ENCODE peak calls at places on chromosomes 16 and 17, in seven cellular contexts. One of them, this sample, is unnamed.

GRCh38 chr17:68248199-68248825 is 469 bp downstream of the AMZ2 start:
- DNase-seq in GM23248: peak
- DNase-seq in effector memory CD8-positive, alpha-beta T cell: no peak
- DNase-seq in H1: no peak
- DNase-seq in fibroblast of mammary gland: peak
- DNase-seq in kidney: no peak
- DNase-seq in neural progenitor cell: no peak
- DNase-seq in this sample: no peak

GRCh38 chr17:73799781-73800627 is 155.8 kb upstream of the SDK2 start:
- DNase-seq in H1: no peak
- DNase-seq in kidney: no peak
- DNase-seq in fibroblast of mammary gland: peak
- DNase-seq in effector memory CD8-positive, alpha-beta T cell: no peak
- DNase-seq in GM23248: no peak
- DNase-seq in neural progenitor cell: no peak
- DNase-seq in this sample: no peak

GRCh38 chr16:81443688-81444447 is 740 bp upstream of the CMIP start:
- DNase-seq in effector memory CD8-positive, alpha-beta T cell: no peak
- DNase-seq in GM23248: no peak
- DNase-seq in H1: peak
- DNase-seq in kidney: peak
- DNase-seq in fibroblast of mammary gland: no peak
- DNase-seq in neural progenitor cell: no peak
- DNase-seq in this sample: peak

GRCh38 chr16:85072947-85073346 is 39.3 kb downstream of the CIBAR2 start:
- DNase-seq in effector memory CD8-positive, alpha-beta T cell: no peak
- DNase-seq in neural progenitor cell: no peak
- DNase-seq in H1: no peak
- DNase-seq in fibroblast of mammary gland: peak
- DNase-seq in kidney: no peak
- DNase-seq in GM23248: peak
- DNase-seq in this sample: no peak

GRCh38 chr17:74037320-74037719 is 166.2 kb upstream of the RPL38 start:
- DNase-seq in fibroblast of mammary gland: peak
- DNase-seq in kidney: no peak
- DNase-seq in H1: no peak
- DNase-seq in effector memory CD8-positive, alpha-beta T cell: no peak
- DNase-seq in GM23248: no peak
- DNase-seq in neural progenitor cell: peak
- DNase-seq in this sample: peak

GRCh38 chr17:44069974-44070454 is 521 bp upstream of the G6PC3 start:
- DNase-seq in neural progenitor cell: no peak
- DNase-seq in effector memory CD8-positive, alpha-beta T cell: no peak
- DNase-seq in GM23248: peak
- DNase-seq in H1: no peak
- DNase-seq in fibroblast of mammary gland: peak
- DNase-seq in kidney: peak
- DNase-seq in this sample: peak

GRCh38 chr17:15271731-15272130 is 6.6 kb upstream of the PMP22 start:
- DNase-seq in effector memory CD8-positive, alpha-beta T cell: no peak
- DNase-seq in neural progenitor cell: no peak
- DNase-seq in H1: no peak
- DNase-seq in fibroblast of mammary gland: peak
- DNase-seq in kidney: no peak
- DNase-seq in GM23248: peak
- DNase-seq in this sample: no peak

GRCh38 chr17:10875984-10876555 is 38.2 kb upstream of the PIRT start:
- DNase-seq in effector memory CD8-positive, alpha-beta T cell: no peak
- DNase-seq in kidney: peak
- DNase-seq in GM23248: peak
- DNase-seq in fibroblast of mammary gland: peak
- DNase-seq in H1: peak
- DNase-seq in neural progenitor cell: peak
- DNase-seq in this sample: peak

GRCh38 chr16:88991813-88992350 is 14.9 kb upstream of the CBFA2T3 start:
- DNase-seq in GM23248: peak
- DNase-seq in fibroblast of mammary gland: no peak
- DNase-seq in H1: no peak
- DNase-seq in effector memory CD8-positive, alpha-beta T cell: no peak
- DNase-seq in neural progenitor cell: no peak
- DNase-seq in kidney: no peak
- DNase-seq in this sample: no peak

GRCh38 chr17:11241611-11242226 is 706 bp downstream of the SHISA6 start:
- DNase-seq in fibroblast of mammary gland: no peak
- DNase-seq in H1: peak
- DNase-seq in kidney: peak
- DNase-seq in neural progenitor cell: no peak
- DNase-seq in GM23248: no peak
- DNase-seq in effector memory CD8-positive, alpha-beta T cell: no peak
- DNase-seq in this sample: peak

GRCh38 chr17:42518755-42519545 is 17.1 kb upstream of the NAGLU start:
- DNase-seq in fibroblast of mammary gland: no peak
- DNase-seq in kidney: no peak
- DNase-seq in neural progenitor cell: no peak
- DNase-seq in GM23248: no peak
- DNase-seq in H1: no peak
- DNase-seq in effector memory CD8-positive, alpha-beta T cell: no peak
- DNase-seq in this sample: no peak

GRCh38 chr16:30744146-30744545 is 4.1 kb upstream of the PHKG2 start:
- DNase-seq in neural progenitor cell: no peak
- DNase-seq in kidney: no peak
- DNase-seq in H1: no peak
- DNase-seq in fibroblast of mammary gland: no peak
- DNase-seq in GM23248: no peak
- DNase-seq in effector memory CD8-positive, alpha-beta T cell: no peak
- DNase-seq in this sample: no peak

GRCh38 chr17:1491406-1492248 is 859 bp downstream of the MYO1C start:
- DNase-seq in kidney: peak
- DNase-seq in effector memory CD8-positive, alpha-beta T cell: no peak
- DNase-seq in GM23248: peak
- DNase-seq in fibroblast of mammary gland: no peak
- DNase-seq in H1: peak
- DNase-seq in neural progenitor cell: peak
- DNase-seq in this sample: peak

GRCh38 chr17:16100737-16101400 is 101.2 kb downstream of the TTC19 start:
- DNase-seq in H1: no peak
- DNase-seq in GM23248: no peak
- DNase-seq in kidney: no peak
- DNase-seq in fibroblast of mammary gland: peak
- DNase-seq in neural progenitor cell: no peak
- DNase-seq in effector memory CD8-positive, alpha-beta T cell: no peak
- DNase-seq in this sample: no peak

GRCh38 chr17:1298616-1299015 is 19.2 kb downstream of the TRARG1 start:
- DNase-seq in fibroblast of mammary gland: no peak
- DNase-seq in H1: peak
- DNase-seq in effector memory CD8-positive, alpha-beta T cell: peak
- DNase-seq in neural progenitor cell: peak
- DNase-seq in GM23248: peak
- DNase-seq in kidney: no peak
- DNase-seq in this sample: peak

GRCh38 chr17:29847527-29847931 is 82.5 kb downstream of the SSH2 start:
- DNase-seq in H1: no peak
- DNase-seq in GM23248: peak
- DNase-seq in fibroblast of mammary gland: no peak
- DNase-seq in neural progenitor cell: no peak
- DNase-seq in kidney: no peak
- DNase-seq in effector memory CD8-positive, alpha-beta T cell: no peak
- DNase-seq in this sample: no peak

GRCh38 chr16:53434436-53435065 is at the start of gene RBL2:
- DNase-seq in kidney: peak
- DNase-seq in H1: peak
- DNase-seq in fibroblast of mammary gland: peak
- DNase-seq in GM23248: peak
- DNase-seq in effector memory CD8-positive, alpha-beta T cell: peak
- DNase-seq in neural progenitor cell: peak
- DNase-seq in this sample: peak

GRCh38 chr17:50658602-50659001 is 23.9 kb downstream of the ABCC3 start:
- DNase-seq in fibroblast of mammary gland: no peak
- DNase-seq in neural progenitor cell: no peak
- DNase-seq in effector memory CD8-positive, alpha-beta T cell: no peak
- DNase-seq in H1: no peak
- DNase-seq in GM23248: no peak
- DNase-seq in kidney: peak
- DNase-seq in this sample: peak

GRCh38 chr16:24074574-24074973 is 181.6 kb upstream of the CACNG3 start:
- DNase-seq in kidney: no peak
- DNase-seq in neural progenitor cell: no peak
- DNase-seq in H1: no peak
- DNase-seq in GM23248: no peak
- DNase-seq in fibroblast of mammary gland: no peak
- DNase-seq in effector memory CD8-positive, alpha-beta T cell: no peak
- DNase-seq in this sample: no peak